ENCODE peak calls at places on chromosomes 13 and 19, in six cellular contexts. J, I, B, W, O and M are unnamed samples.

GRCh38 chr13:95115525-95115924 is 185.7 kb downstream of the ABCC4 start:
- DNase-seq in I (no peak), B (no peak), J (no peak), O (no peak), W (peak; percentile 83), M (no peak)

GRCh38 chr13:58620171-58620570 is 988.6 kb downstream of the PCDH17 start:
- DNase-seq in W (no peak), O (no peak), I (no peak), B (no peak), J (no peak), M (no peak)

GRCh38 chr13:112842931-112843391 is 126.1 kb upstream of the MCF2L start:
- DNase-seq in J (peak; percentile 77), W (no peak), I (no peak), O (no peak), B (peak; percentile 15), M (no peak)

GRCh38 chr19:47241919-47242644 is 11.1 kb upstream of the BBC3 start:
- DNase-seq in B (no peak), O (no peak), J (no peak), I (peak; percentile 15), W (peak; percentile 32), M (no peak)

GRCh38 chr19:51387924-51388389 is at the start of gene LIM2:
- DNase-seq in O (no peak), I (no peak), W (no peak), J (no peak), B (peak; percentile 62), M (no peak)

GRCh38 chr13:80556291-80556690 is 215.4 kb upstream of the SPRY2 start:
- DNase-seq in I (no peak), J (no peak), W (no peak), B (no peak), O (no peak), M (no peak)

GRCh38 chr13:44051923-44052322 is 172.2 kb downstream of the LACC1 start:
- DNase-seq in B (no peak), W (no peak), J (no peak), O (no peak), I (no peak), M (no peak)

GRCh38 chr19:1279782-1280341 is 4.5 kb downstream of the FAM174C start:
- DNase-seq in W (peak; percentile 66), I (peak; percentile 94), B (peak; percentile 89), O (peak; percentile 58), J (peak; percentile 94), M (peak; percentile 93)

GRCh38 chr13:111610879-111611278 is 290.4 kb downstream of the TEX29 start:
- DNase-seq in O (no peak), W (no peak), B (no peak), J (no peak), I (no peak), M (no peak)

GRCh38 chr19:45713141-45713540 is 17.6 kb downstream of the FBXO46 start:
- DNase-seq in W (no peak), O (no peak), J (peak; percentile 77), B (no peak), I (no peak), M (no peak)

GRCh38 chr19:45716314-45717130 is 14.2 kb downstream of the FBXO46 start:
- DNase-seq in I (no peak), W (peak; percentile 50), O (no peak), J (no peak), B (no peak), M (no peak)

GRCh38 chr19:45717983-45718650 is 12.6 kb downstream of the FBXO46 start:
- DNase-seq in O (no peak), J (no peak), W (no peak), B (no peak), I (no peak), M (no peak)

GRCh38 chr19:45715139-45715538 is 15.6 kb downstream of the FBXO46 start:
- DNase-seq in O (no peak), I (no peak), W (no peak), J (no peak), B (no peak), M (no peak)

GRCh38 chr19:45717131-45717982 is 13.3 kb downstream of the FBXO46 start:
- DNase-seq in J (peak; percentile 99), W (peak; percentile 97), O (peak; percentile 98), B (peak; percentile 97), I (peak; percentile 97), M (peak; percentile 97)
- TF ChIP-seq CTCF in J (peak; percentile 9), W (peak; percentile 5), O (peak; percentile 20), B (no peak), I (peak; percentile 19), M (peak; percentile 9)

GRCh38 chr19:32345261-32346207 is at the start of gene ZNF507:
- DNase-seq in I (peak; percentile 95), J (peak; percentile 97), W (peak; percentile 61), B (peak; percentile 89), O (no peak), M (peak; percentile 95)
- TF ChIP-seq CTCF in I (peak; percentile 19), J (no peak), W (no peak), B (no peak), O (no peak), M (no peak)

GRCh38 chr13:46086985-46087384 is 17.8 kb downstream of the CPB2 start:
- DNase-seq in W (no peak), I (no peak), B (no peak), J (peak; percentile 61), O (no peak), M (no peak)
- TF ChIP-seq CTCF in W (no peak), I (no peak), B (no peak), J (no peak), O (no peak), M (no peak)

GRCh38 chr19:10503002-10503789 is at the start of gene KEAP1:
- DNase-seq in B (peak; percentile 55), W (no peak), J (peak; percentile 90), O (no peak), I (no peak), M (peak; percentile 67)

GRCh38 chr19:10508036-10508435 is 4.9 kb upstream of the KEAP1 start:
- DNase-seq in J (no peak), B (no peak), W (no peak), O (no peak), I (no peak), M (no peak)

GRCh38 chr19:10502524-10503001 is 593 bp downstream of the KEAP1 start:
- DNase-seq in W (peak; percentile 81), J (peak; percentile 98), B (peak; percentile 92), I (peak; percentile 98), O (peak; percentile 76), M (peak; percentile 99)

GRCh38 chr19:10508707-10509106 is 5.6 kb upstream of the KEAP1 start:
- DNase-seq in I (no peak), J (no peak), W (peak; percentile 66), O (no peak), B (no peak), M (no peak)

DNA sequence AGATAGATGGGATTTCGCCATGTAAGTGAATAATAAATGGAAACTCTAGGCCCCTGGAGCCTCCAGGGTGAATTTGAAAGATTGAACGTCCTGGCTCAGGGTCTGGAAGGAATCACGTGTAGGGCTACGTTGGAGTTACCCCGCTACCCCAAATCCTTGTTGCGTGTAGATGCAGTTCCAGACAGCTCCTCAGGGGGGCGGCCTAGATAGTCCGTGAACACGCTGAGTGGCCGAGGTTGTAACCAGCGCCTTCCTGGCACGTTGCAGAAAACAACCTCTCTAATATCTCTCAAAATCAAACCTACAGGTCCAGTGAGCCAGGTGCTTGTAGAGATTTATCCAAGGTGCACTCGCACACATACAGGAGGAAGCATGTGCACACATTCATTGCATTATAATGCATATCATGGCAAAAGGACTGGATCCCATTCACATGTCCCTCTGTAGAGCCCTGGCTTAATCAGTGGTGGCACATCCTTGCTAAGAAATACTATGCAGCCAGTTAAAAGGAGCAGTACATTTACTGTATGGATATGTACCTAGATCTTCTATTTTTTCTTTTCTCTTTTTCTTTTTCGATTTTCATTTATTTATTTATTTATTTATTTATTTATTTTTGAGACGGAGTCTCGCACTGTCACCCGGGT is 2.5 kb upstream of the KEAP1 start:
- DNase-seq in B (peak; percentile 77), O (no peak), J (no peak), I (peak; percentile 73), W (peak; percentile 52), M (peak; percentile 79)
- TF ChIP-seq CTCF in B (peak; percentile 74), O (peak; percentile 79), J (peak; percentile 72), I (peak; percentile 85), W (peak; percentile 92), M (peak; percentile 66)

GRCh38 chr19:41930926-41931592 is 2.8 kb upstream of the ERFL start:
- DNase-seq in J (peak; percentile 75), O (no peak), B (no peak), W (no peak), I (no peak), M (no peak)
- TF ChIP-seq CTCF in J (no peak), O (peak; percentile 35), B (peak; percentile 31), W (peak; percentile 19), I (peak; percentile 44), M (no peak)

GRCh38 chr19:18074192-18074591 is 12.5 kb downstream of the IL12RB1 start:
- DNase-seq in J (no peak), W (no peak), B (no peak), I (no peak), O (no peak), M (no peak)
- TF ChIP-seq CTCF in J (no peak), W (no peak), B (no peak), I (no peak), O (no peak), M (no peak)

DNA sequence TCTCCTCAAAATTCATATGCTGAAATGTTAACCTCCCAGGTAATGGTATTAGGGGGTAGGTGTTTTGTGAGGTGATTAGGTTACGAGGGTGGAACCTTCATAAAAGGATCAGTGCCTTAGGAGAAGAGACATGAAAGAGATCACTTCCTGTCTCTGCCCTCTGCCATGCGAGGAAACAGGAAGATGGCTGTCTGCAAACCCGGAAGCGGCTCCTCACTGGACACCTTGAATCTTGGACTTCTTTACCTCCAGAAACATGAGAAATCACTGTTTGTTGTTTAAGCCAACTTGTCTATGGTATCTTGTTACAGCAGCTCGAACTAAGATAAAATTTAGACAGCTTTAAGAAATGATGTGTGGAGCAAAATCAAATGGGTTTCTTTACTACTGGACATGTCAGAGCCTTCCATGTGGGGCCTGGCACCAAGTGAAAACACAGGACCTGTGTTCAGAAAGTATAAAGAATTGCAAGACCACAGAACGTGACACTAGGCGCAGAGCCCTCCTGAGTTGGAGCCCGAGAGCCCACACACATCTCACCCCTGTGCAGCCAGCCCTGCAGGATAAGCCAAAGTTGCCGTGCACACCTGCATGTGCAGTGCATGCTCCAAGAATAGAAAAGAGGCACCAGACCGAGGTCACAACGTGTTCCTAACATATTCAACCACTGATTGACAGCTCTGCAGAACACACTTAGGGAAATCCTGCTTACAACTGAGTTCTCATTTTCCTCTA is 112.5 kb upstream of the UQCRFS1 start:
- DNase-seq in B (no peak), I (no peak), W (no peak), J (no peak), O (no peak), M (no peak)
- TF ChIP-seq CTCF in B (no peak), I (no peak), W (no peak), J (no peak), O (no peak), M (no peak)

DNA sequence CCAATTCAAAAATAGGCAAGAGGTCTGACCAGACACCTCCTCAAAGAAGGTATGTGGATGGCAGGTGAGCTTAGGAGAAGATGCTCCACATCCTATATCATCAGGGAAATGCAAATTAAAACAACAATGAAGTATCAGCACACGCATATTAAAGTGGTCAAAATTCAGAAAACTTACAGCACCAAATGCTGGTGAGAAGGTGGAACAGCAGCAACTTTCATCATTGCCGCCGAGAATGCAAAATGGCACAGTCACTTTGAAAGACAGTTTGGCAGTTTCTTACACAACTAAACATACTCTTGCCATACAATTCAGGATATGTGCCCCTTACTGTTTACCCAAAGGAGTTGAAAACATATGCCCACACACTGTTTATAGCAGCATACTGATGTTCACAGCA is 22.4 kb downstream of the OR10H4 start:
- DNase-seq in B (no peak), J (no peak), O (no peak), I (no peak), W (no peak), M (no peak)
- TF ChIP-seq CTCF in B (no peak), J (no peak), O (no peak), I (peak; percentile 33), W (no peak), M (no peak)